ENCODE peak calls at places on chromosomes 7 and 10, in seven cellular contexts. Y is Karpas-422; Q is aorta; C is left ventricle myocardium inferior; F is effector memory CD4-positive, alpha-beta T cell; X is CD8-positive, alpha-beta memory T cell; W is tibial artery. O is an unnamed sample. For H3K9me3, the result is how much of the 10 kb centered on the place peaks cover.

GRCh38 chr10:29862926-29863614 is 196.3 kb downstream of the JCAD start:
- DNase-seq in Y (no peak), F (no peak), W (no peak), C (no peak), X (no peak), Q (no peak), O (no peak)

GRCh38 chr10:4693967-4694366 is 132.0 kb upstream of the AKR1E2 start:
- DNase-seq in X (no peak), C (no peak), W (no peak), Y (no peak), Q (no peak), F (no peak), O (no peak)

GRCh38 chr10:123380491-123381085 is 226.4 kb downstream of the BUB3 start:
- DNase-seq in F (no peak), Y (peak), X (no peak), C (no peak), W (no peak), Q (no peak), O (no peak)

GRCh38 chr10:122018951-122019413 is 30.0 kb downstream of the TACC2 start:
- DNase-seq in F (no peak), C (no peak), Q (no peak), X (no peak), W (no peak), Y (no peak), O (no peak)

GRCh38 chr7:65974191-65974801 is 7.7 kb downstream of the GUSB start:
- DNase-seq in X (no peak), W (peak), C (no peak), F (no peak), Q (no peak), Y (no peak), O (no peak)

GRCh38 chr7:132009778-132010177 is 453.4 kb upstream of the PODXL start:
- DNase-seq in Y (no peak), W (no peak), X (no peak), F (no peak), Q (peak), C (no peak), O (no peak)

GRCh38 chr10:33126118-33126517 is 168.1 kb upstream of the ITGB1 start:
- DNase-seq in Q (no peak), F (no peak), W (no peak), Y (peak), C (no peak), X (peak), O (no peak)

GRCh38 chr10:20314431-20314830 is 498.2 kb downstream of the PLXDC2 start:
- DNase-seq in Q (no peak), X (no peak), Y (no peak), W (no peak), F (no peak), C (no peak), O (no peak)

GRCh38 chr10:124734311-124735166 is 9.6 kb downstream of the FAM53B start:
- DNase-seq in X (no peak), Q (no peak), W (peak), F (peak), Y (no peak), C (no peak), O (no peak)

GRCh38 chr10:652226-652625 is 37.2 kb downstream of the DIP2C start:
- DNase-seq in W (no peak), Q (no peak), F (no peak), Y (no peak), X (no peak), C (no peak), O (no peak)

GRCh38 chr7:142188159-142188558 is 69.7 kb downstream of the PRSS58 start:
- DNase-seq in Q (no peak), C (no peak), W (no peak), X (no peak), F (no peak), Y (no peak), O (no peak)

GRCh38 chr10:88991161-88991899 is 732 bp downstream of the FAS start:
- DNase-seq in W (peak), X (peak), Y (peak), Q (peak), F (peak), C (peak), O (peak)

GRCh38 chr7:117273325-117274292 is 49.2 kb downstream of the WNT2 start:
- DNase-seq in X (no peak), C (no peak), W (no peak), Q (no peak), Y (no peak), F (no peak), O (no peak)

GRCh38 chr10:121510201-121510771 is 88.0 kb downstream of the FGFR2 start:
- DNase-seq in X (no peak), F (no peak), W (no peak), C (no peak), Y (no peak), Q (no peak), O (peak)

GRCh38 chr10:32891261-32891660 is 66.8 kb downstream of the ITGB1 start:
- DNase-seq in C (no peak), W (no peak), X (no peak), F (no peak), Q (no peak), Y (no peak), O (no peak)

GRCh38 chr10:26946103-26946907 is 85.5 kb upstream of the ABI1 start:
- DNase-seq in W (no peak), Y (no peak), C (no peak), X (no peak), F (no peak), Q (no peak), O (no peak)

GRCh38 chr7:16962986-16963385 is 81.2 kb upstream of the AGR3 start:
- DNase-seq in Y (no peak), X (no peak), Q (no peak), C (no peak), F (no peak), W (no peak), O (no peak)

GRCh38 chr7:151724920-151725584 is 151.9 kb downstream of the PRKAG2 start:
- DNase-seq in Q (peak), F (no peak), C (peak), X (no peak), W (no peak), Y (peak), O (no peak)

GRCh38 chr7:92987543-92987942 is 130.2 kb downstream of the SAMD9 start:
- DNase-seq in F (no peak), X (no peak), Y (no peak), C (no peak), W (no peak), Q (no peak), O (no peak)

GRCh38 chr7:74455933-74456332 is 2.2 kb downstream of the GTF2IRD1 start:
- DNase-seq in Q (no peak), W (no peak), F (no peak), X (no peak), C (no peak), Y (no peak), O (no peak)

GRCh38 chr7:1973321-1974251 is 259.2 kb downstream of the MAD1L1 start:
- DNase-seq in Q (peak), Y (no peak), F (no peak), C (no peak), W (peak), X (no peak), O (no peak)

GRCh38 chr10:53839437-53840039 is 961.5 kb downstream of the PCDH15 start:
- DNase-seq in W (no peak), X (no peak), C (no peak), Y (peak), Q (no peak), F (no peak), O (no peak)

GRCh38 chr7:101736077-101736476 is 81.3 kb upstream of the CUX1 start:
- DNase-seq in Q (no peak), W (no peak), C (no peak), X (no peak), F (no peak), Y (peak), O (no peak)

GRCh38 chr7:132618271-132618955 is 42.1 kb upstream of the PLXNA4 start:
- DNase-seq in F (no peak), X (no peak), C (no peak), Y (no peak), W (no peak), Q (no peak), O (no peak)

GRCh38 chr10:52146766-52147165 is 167.3 kb upstream of the DKK1 start:
- DNase-seq in Q (no peak), F (no peak), C (no peak), W (no peak), Y (no peak), X (no peak), O (no peak)

GRCh38 chr10:44426247-44427034 is 41.5 kb upstream of the CXCL12 start:
- DNase-seq in W (no peak), Q (no peak), C (no peak), X (no peak), Y (no peak), F (no peak), O (no peak)

GRCh38 chr7:123220396-123220795 is 20.6 kb upstream of the SLC13A1 start:
- DNase-seq in Q (no peak), Y (no peak), X (no peak), F (no peak), C (no peak), W (no peak), O (no peak)

GRCh38 chr10:13099666-13100348 is at the start of gene OPTN:
- DNase-seq in C (peak), W (peak), X (peak), F (peak), Y (peak), Q (peak), O (peak)

GRCh38 chr7:73560035-73560835 is 2.7 kb upstream of the BCL7B start:
- DNase-seq in F (no peak), Y (no peak), X (no peak), W (no peak), Q (peak), C (no peak), O (no peak)

GRCh38 chr10:47261121-47261520 is 38.9 kb upstream of the GDF10 start:
- DNase-seq in Q (no peak), Y (peak), F (no peak), X (no peak), W (no peak), C (no peak), O (no peak)

GRCh38 chr7:11786186-11786585 is 45.8 kb downstream of the THSD7A start:
- DNase-seq in Y (no peak), Q (no peak), C (no peak), F (no peak), W (no peak), X (no peak), O (no peak)

GRCh38 chr7:29370531-29371314 is 176.1 kb downstream of the CHN2 start:
- DNase-seq in X (no peak), F (no peak), Q (no peak), C (no peak), Y (no peak), W (no peak), O (no peak)

GRCh38 chr7:27923308-27923980 is 183.5 kb downstream of the TAX1BP1 start:
- DNase-seq in X (no peak), Y (peak), Q (no peak), W (no peak), C (peak), F (no peak), O (no peak)

GRCh38 chr10:21260060-21260792 is 265.3 kb downstream of the SKIDA1 start:
- DNase-seq in X (no peak), Q (no peak), F (no peak), W (no peak), Y (no peak), C (peak), O (peak)

GRCh38 chr7:87218941-87219544 is 489 bp downstream of the TMEM243 start:
- DNase-seq in Q (peak), X (peak), C (peak), F (peak), Y (peak), W (peak), O (peak)

GRCh38 chr7:1662101-1662500 is 8.0 kb upstream of the ELFN1 start:
- DNase-seq in Y (no peak), W (peak), F (no peak), Q (peak), C (no peak), X (no peak), O (no peak)

DNA sequence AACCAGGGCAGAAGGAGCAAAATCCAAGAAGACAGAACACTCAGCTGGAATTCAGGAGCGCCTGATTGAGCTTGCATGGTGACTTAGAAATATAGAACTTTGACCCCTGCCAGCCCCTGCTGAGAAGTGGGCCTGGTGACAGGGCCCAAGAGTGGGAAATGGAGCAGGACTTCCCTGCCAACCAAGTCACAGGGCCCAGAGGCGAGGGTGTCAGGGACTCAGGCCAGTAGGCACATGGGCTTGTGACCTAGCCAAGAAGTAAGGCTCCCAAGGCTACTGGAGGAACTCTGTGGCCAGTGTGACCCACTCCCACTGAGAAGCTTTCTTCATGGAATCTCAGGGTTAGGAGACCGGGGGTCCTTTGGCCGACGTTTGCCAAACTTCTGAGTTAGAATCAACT is 31.9 kb downstream of the LRRC20 start:
- DNase-seq in C (no peak), X (no peak), Q (no peak), W (no peak), F (no peak), Y (no peak), O (no peak)
- H3K27ac ChIP-seq in C (peak), X (no peak), Q (no peak), W (no peak), F (no peak), Y (peak), O (no peak)

DNA sequence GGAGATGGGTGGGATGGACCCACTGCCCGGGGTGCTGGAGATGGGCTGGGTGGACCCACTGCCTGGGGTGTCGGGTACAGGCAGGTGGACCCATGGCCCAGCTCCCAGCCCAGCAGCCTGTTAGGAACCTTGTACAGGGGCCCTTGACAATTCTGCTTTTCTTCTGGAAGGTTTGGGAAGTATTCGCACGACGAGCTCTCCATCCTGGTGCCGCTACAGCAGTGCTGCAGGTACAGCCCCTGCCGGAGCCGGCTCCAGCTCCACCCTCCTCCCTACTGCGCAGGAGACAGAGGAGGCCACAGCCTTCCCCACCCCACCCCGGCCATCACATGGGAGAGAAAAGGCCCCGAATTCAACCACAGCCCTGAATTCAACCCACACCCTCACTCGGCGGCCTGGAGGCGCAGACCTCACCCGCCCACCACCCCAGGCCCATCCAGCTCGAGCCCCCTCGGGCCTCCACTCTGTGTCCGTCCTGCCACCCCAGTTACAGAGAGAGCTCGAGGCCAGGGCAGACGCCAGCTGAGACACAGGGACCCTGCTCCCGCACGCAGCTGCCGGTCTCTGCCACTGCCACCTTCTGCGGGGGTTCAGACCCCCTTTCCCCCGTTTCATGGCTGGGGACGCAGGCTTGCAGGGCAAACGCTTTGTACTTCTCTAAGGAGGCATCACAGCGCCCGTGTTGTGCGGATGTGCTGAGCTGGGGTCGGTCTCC is 31.3 kb upstream of the FOXL3 start:
- DNase-seq in C (no peak), X (no peak), F (no peak), Y (no peak), Q (peak), W (no peak), O (no peak)
- H3K9me3 ChIP-seq in C (under half), X (under half), F (under half), Y (under half), Q (under half), W (under half), O (under half)

GRCh38 chr7:22858274-22858639 is 35.6 kb upstream of the TOMM7 start:
- DNase-seq in F (no peak), Q (no peak), W (no peak), Y (no peak), C (no peak), X (no peak), O (no peak)
- H3K27ac ChIP-seq in F (no peak), Q (peak), W (peak), Y (no peak), C (peak), X (no peak), O (peak)

GRCh38 chr7:255721-256361 is 34.1 kb upstream of the FOXL3 start:
- DNase-seq in C (no peak), F (no peak), W (no peak), X (no peak), Y (no peak), Q (peak), O (no peak)

GRCh38 chr7:259191-259505 is 30.8 kb upstream of the FOXL3 start:
- DNase-seq in F (no peak), C (peak), Q (peak), X (no peak), Y (no peak), W (peak), O (no peak)

GRCh38 chr7:256981-257646 is 32.9 kb upstream of the FOXL3 start:
- DNase-seq in W (peak), F (no peak), C (peak), Y (no peak), Q (peak), X (no peak), O (no peak)

GRCh38 chr7:256461-256940 is 33.5 kb upstream of the FOXL3 start:
- DNase-seq in F (no peak), W (peak), Q (peak), Y (no peak), X (no peak), C (peak), O (no peak)

GRCh38 chr7:257647-257992 is 32.4 kb upstream of the FOXL3 start:
- DNase-seq in C (no peak), W (no peak), X (no peak), Y (no peak), F (no peak), Q (peak), O (no peak)
- H3K9me3 ChIP-seq in C (under half), W (under half), X (under half), Y (under half), F (under half), Q (under half), O (under half)

GRCh38 chr10:31063839-31064238 is 32.2 kb upstream of the ZNF438 start:
- DNase-seq in Q (no peak), F (no peak), X (no peak), W (no peak), C (no peak), Y (no peak), O (no peak)
- H3K27ac ChIP-seq in Q (peak), F (no peak), X (no peak), W (peak), C (peak), Y (no peak), O (peak)

GRCh38 chr10:130399425-130399950 is 263.3 kb downstream of the GLRX3 start:
- DNase-seq in Q (no peak), Y (no peak), X (no peak), F (no peak), W (no peak), C (no peak), O (no peak)

GRCh38 chr10:130400890-130401289 is 264.7 kb downstream of the GLRX3 start:
- DNase-seq in W (no peak), F (no peak), Q (no peak), X (no peak), C (no peak), Y (no peak), O (no peak)

GRCh38 chr10:130398090-130398994 is 262.2 kb downstream of the GLRX3 start:
- DNase-seq in F (no peak), Q (no peak), X (no peak), Y (no peak), C (no peak), W (no peak), O (no peak)

GRCh38 chr10:130403153-130403890 is 267.1 kb downstream of the GLRX3 start:
- DNase-seq in C (no peak), F (no peak), W (no peak), Q (no peak), X (no peak), Y (no peak), O (no peak)

GRCh38 chr10:130401860-130402765 is 265.9 kb downstream of the GLRX3 start:
- DNase-seq in Y (no peak), C (no peak), F (no peak), Q (no peak), W (no peak), X (no peak), O (no peak)
- H3K9me3 ChIP-seq in Y (under half), C (under half), F (under half), Q (under half), W (under half), X (under half), O (under half)